ENCODE peak calls at places on chromosomes 11 and 22, in seven cellular contexts. E is mesendoderm, L is GM23248, B is H9, C is SK-N-SH, J is fibroblast of lung, H is endodermal cell. G is an unnamed sample.

GRCh38 chr22:23857606-23858483 is at the start of gene SLC2A11:
- DNase-seq in E (peak; percentile 99), L (peak; percentile 100), B (peak; percentile 98), C (peak; percentile 96), J (peak; percentile 97), H (peak; percentile 99), G (peak; percentile 97)

GRCh38 chr11:3803726-3804510 is 4.4 kb upstream of the PGAP2 start:
- DNase-seq in E (peak; percentile 21), L (peak; percentile 87), B (no peak), C (no peak), J (no peak), H (no peak), G (peak; percentile 75)

GRCh38 chr11:71204748-71205664 is 47.4 kb downstream of the SHANK2 start:
- DNase-seq in E (peak; percentile 26), L (no peak), B (no peak), C (no peak), J (no peak), H (no peak), G (no peak)

GRCh38 chr11:64842851-64843841 is 1.3 kb downstream of the CDC42BPG start:
- DNase-seq in E (peak; percentile 84), L (no peak), B (no peak), C (no peak), J (no peak), H (peak; percentile 89), G (no peak)

GRCh38 chr11:93521086-93521485 is 22.1 kb downstream of the SMCO4 start:
- DNase-seq in E (no peak), L (no peak), B (no peak), C (no peak), J (no peak), H (no peak), G (no peak)

GRCh38 chr22:42177891-42178336 is 47.3 kb upstream of the CYP2D6 start:
- DNase-seq in E (peak; percentile 28), L (no peak), B (no peak), C (no peak), J (no peak), H (peak; percentile 49), G (no peak)

GRCh38 chr11:16774920-16775603 is 36.6 kb downstream of the C11orf58 start:
- DNase-seq in E (no peak), L (no peak), B (no peak), C (no peak), J (no peak), H (peak; percentile 35), G (no peak)

GRCh38 chr22:26681395-26681821 is 24.0 kb downstream of the MIAT start:
- DNase-seq in E (peak; percentile 97), L (peak; percentile 35), B (peak; percentile 77), C (no peak), J (peak; percentile 41), H (peak; percentile 90), G (peak; percentile 67)

GRCh38 chr11:88814076-88814475 is 251.7 kb downstream of the GRM5 start:
- DNase-seq in E (no peak), L (no peak), B (no peak), C (no peak), J (no peak), H (no peak), G (no peak)

GRCh38 chr11:65888163-65888814 is at the start of gene FIBP:
- DNase-seq in E (peak; percentile 98), L (peak; percentile 98), B (peak; percentile 98), C (peak; percentile 97), J (peak; percentile 97), H (peak; percentile 99), G (peak; percentile 96)

GRCh38 chr22:42800731-42801536 is 56.1 kb downstream of the ARFGAP3 start:
- DNase-seq in E (peak; percentile 83), L (no peak), B (no peak), C (no peak), J (no peak), H (peak; percentile 82), G (no peak)

GRCh38 chr11:124301482-124301881 is 12.3 kb downstream of the OR8D1 start:
- DNase-seq in E (peak; percentile 66), L (no peak), B (no peak), C (no peak), J (peak; percentile 80), H (no peak), G (peak; percentile 54)

GRCh38 chr11:3207530-3208189 is 11.0 kb downstream of the MRGPRG start:
- DNase-seq in E (no peak), L (no peak), B (no peak), C (no peak), J (no peak), H (no peak), G (no peak)

GRCh38 chr11:67499808-67500793 is 5.1 kb downstream of the PITPNM1 start:
- DNase-seq in E (no peak), L (no peak), B (no peak), C (no peak), J (no peak), H (no peak), G (no peak)

GRCh38 chr11:67496113-67496512 is 9.1 kb downstream of the PITPNM1 start:
- DNase-seq in E (no peak), L (no peak), B (no peak), C (no peak), J (no peak), H (no peak), G (no peak)

GRCh38 chr11:67495234-67496005 is 9.7 kb downstream of the PITPNM1 start:
- DNase-seq in E (no peak), L (no peak), B (no peak), C (peak; percentile 34), J (no peak), H (no peak), G (no peak)

GRCh38 chr11:67498544-67498972 is 6.6 kb downstream of the PITPNM1 start:
- DNase-seq in E (no peak), L (no peak), B (no peak), C (no peak), J (no peak), H (no peak), G (no peak)

DNA sequence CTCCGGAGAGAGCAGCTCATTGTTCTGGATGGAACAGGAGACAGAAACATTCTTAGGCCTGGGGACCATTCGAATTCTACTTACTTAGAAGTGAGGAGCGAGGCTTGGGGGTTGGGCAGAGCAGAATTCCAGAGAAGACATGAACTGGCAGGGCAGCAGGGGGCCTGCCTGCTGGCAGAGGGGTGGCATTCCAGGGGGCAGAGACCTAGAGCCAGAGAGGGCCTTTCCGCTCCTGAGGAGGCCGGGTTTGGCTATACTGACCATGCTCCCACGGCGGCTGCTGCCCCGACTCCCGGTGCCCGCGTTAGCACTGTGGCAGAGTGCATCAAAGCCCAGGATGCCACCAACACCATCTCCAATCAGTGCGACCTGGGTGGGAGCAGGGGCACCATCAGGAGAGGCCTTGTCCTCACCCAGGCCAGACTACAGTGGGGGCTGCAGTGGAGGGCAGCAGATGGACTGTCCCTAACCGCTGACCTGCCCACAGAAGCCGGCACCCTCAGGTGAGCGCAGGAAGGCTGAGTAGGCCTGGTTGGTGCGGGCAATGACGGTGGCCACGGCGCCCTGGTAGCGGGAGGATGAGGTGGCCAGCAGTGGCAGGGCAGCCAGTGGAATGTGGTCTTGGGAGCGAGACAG is 7.4 kb downstream of the PITPNM1 start:
- DNase-seq in E (no peak), L (no peak), B (no peak), C (no peak), J (no peak), H (no peak), G (no peak)
- H3K9ac ChIP-seq in E (no peak overlapping the region), L (no peak overlapping the region), B (no peak overlapping the region), C (no peak overlapping the region), J (no peak overlapping the region), H (no peak overlapping the region), G (no peak overlapping the region)

GRCh38 chr11:46248270-46249102 is 29.0 kb upstream of the CREB3L1 start:
- DNase-seq in E (peak; percentile 97), L (peak; percentile 97), B (peak; percentile 68), C (no peak), J (peak; percentile 88), H (peak; percentile 81), G (peak; percentile 98)

GRCh38 chr11:46246514-46246913 is 30.9 kb upstream of the CREB3L1 start:
- DNase-seq in E (no peak), L (peak; percentile 83), B (no peak), C (no peak), J (peak; percentile 35), H (no peak), G (peak; percentile 47)

GRCh38 chr11:46249103-46249942 is 28.1 kb upstream of the CREB3L1 start:
- DNase-seq in E (no peak), L (peak; percentile 31), B (no peak), C (no peak), J (peak; percentile 65), H (no peak), G (peak; percentile 67)

GRCh38 chr11:46247090-46247489 is 30.4 kb upstream of the CREB3L1 start:
- DNase-seq in E (no peak), L (peak; percentile 85), B (no peak), C (no peak), J (peak; percentile 55), H (no peak), G (no peak)

GRCh38 chr11:46247664-46248063 is 29.8 kb upstream of the CREB3L1 start:
- DNase-seq in E (peak; percentile 94), L (peak; percentile 24), B (peak; percentile 80), C (no peak), J (peak; percentile 43), H (peak; percentile 92), G (peak; percentile 54)
- H3K9ac ChIP-seq in E (no peak overlapping the region), L (peak overlapping the region; percentile 83), B (no peak overlapping the region), C (peak overlapping the region; percentile 77), J (no peak overlapping the region), H (peak overlapping the region; percentile 40), G (no peak overlapping the region)

GRCh38 chr22:40727607-40728325 is 48.5 kb downstream of the MCHR1 start:
- DNase-seq in E (peak; percentile 51), L (no peak), B (no peak), C (no peak), J (no peak), H (no peak), G (no peak)
- H3K9ac ChIP-seq in E (no peak overlapping the region), L (no peak overlapping the region), B (no peak overlapping the region), C (no peak overlapping the region), J (no peak overlapping the region), H (no peak overlapping the region), G (no peak overlapping the region)

GRCh38 chr11:116963813-116964212 is 126.4 kb upstream of the APOA1 start:
- DNase-seq in E (no peak), L (no peak), B (no peak), C (no peak), J (no peak), H (no peak), G (no peak)

GRCh38 chr11:116964269-116964668 is 126.8 kb upstream of the APOA1 start:
- DNase-seq in E (no peak), L (no peak), B (no peak), C (no peak), J (no peak), H (no peak), G (peak; percentile 10)

GRCh38 chr11:116958246-116958645 is 120.8 kb upstream of the APOA1 start:
- DNase-seq in E (no peak), L (peak; percentile 60), B (no peak), C (no peak), J (peak; percentile 9), H (no peak), G (no peak)

GRCh38 chr11:116962108-116962507 is 124.7 kb upstream of the APOA1 start:
- DNase-seq in E (no peak), L (no peak), B (no peak), C (no peak), J (peak; percentile 48), H (no peak), G (peak; percentile 74)

DNA sequence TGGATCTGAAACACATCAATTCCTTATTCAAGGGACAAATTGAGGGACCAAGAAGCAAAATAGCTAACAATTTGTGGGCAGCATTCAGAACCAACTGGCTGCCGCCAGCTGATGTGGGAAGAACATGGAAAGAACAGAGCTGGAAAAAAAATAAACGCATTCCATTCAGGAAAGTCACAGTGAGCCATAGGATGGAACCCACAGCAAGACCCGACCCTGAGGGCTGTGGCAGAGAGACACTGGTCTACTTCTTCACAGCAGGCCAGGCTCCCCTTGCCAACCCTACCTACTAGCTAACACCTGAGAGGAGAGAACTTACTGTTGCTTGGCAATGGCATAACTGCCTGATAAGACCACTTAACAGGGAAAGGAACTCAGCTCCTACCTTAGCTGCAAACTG is 123.5 kb upstream of the APOA1 start:
- DNase-seq in E (peak; percentile 62), L (peak; percentile 73), B (no peak), C (no peak), J (peak; percentile 72), H (peak; percentile 60), G (peak; percentile 83)
- H3K9ac ChIP-seq in E (no peak overlapping the region), L (no peak overlapping the region), B (no peak overlapping the region), C (no peak overlapping the region), J (no peak overlapping the region), H (no peak overlapping the region), G (no peak overlapping the region)